ENCODE peak calls at places on chromosome 3, in five cellular contexts. I is islet precursor cell; D is GM12865; F is activated naive CD8-positive, alpha-beta T cell treated with anti-CD3 and anti-CD28 coated beads for 36 hours; A is NCI-H1092 treated with DMSO at 0.1 percent for 48 hours. C is an unnamed sample.

GRCh38 chr3:13301295-13301987 is 118.7 kb downstream of the NUP210 start:
- DNase-seq in I (peak; percentile 91), D (peak; percentile 41), F (no peak), A (no peak), C (no peak)

GRCh38 chr3:102332934-102333333 is 101.9 kb upstream of the ZPLD1 start:
- DNase-seq in I (no peak), D (no peak), F (no peak), A (no peak), C (no peak)

GRCh38 chr3:109643590-109643989 is 306.2 kb upstream of the DPPA4 start:
- DNase-seq in I (peak; percentile 71), D (no peak), F (no peak), A (no peak), C (no peak)

GRCh38 chr3:143507735-143508580 is 340.3 kb downstream of the SLC9A9 start:
- DNase-seq in I (no peak), D (no peak), F (no peak), A (no peak), C (no peak)

GRCh38 chr3:138942271-138942670 is 4.7 kb downstream of the FOXL2 start:
- DNase-seq in I (no peak), D (no peak), F (no peak), A (no peak), C (no peak)

GRCh38 chr3:101379695-101380376 is 59.5 kb upstream of the IMPG2 start:
- DNase-seq in I (no peak), D (peak; percentile 81), F (no peak), A (no peak), C (peak; percentile 50)

GRCh38 chr3:156675744-156676466 is 1.5 kb downstream of the TIPARP start:
- DNase-seq in I (peak; percentile 54), D (peak; percentile 43), F (peak; percentile 30), A (peak; percentile 45), C (no peak)

GRCh38 chr3:52054689-52055511 is 1.5 kb downstream of the DUSP7 start:
- DNase-seq in I (no peak), D (no peak), F (peak; percentile 31), A (no peak), C (no peak)

GRCh38 chr3:138646527-138646926 is 38.0 kb downstream of the FAIM start:
- DNase-seq in I (no peak), D (no peak), F (no peak), A (no peak), C (no peak)

GRCh38 chr3:188469228-188469885 is 315.4 kb downstream of the LPP start:
- DNase-seq in I (no peak), D (no peak), F (no peak), A (no peak), C (no peak)

GRCh38 chr3:144502398-144502797 is 530.8 kb downstream of the DIPK2A start:
- DNase-seq in I (peak; percentile 58), D (no peak), F (no peak), A (no peak), C (no peak)

GRCh38 chr3:11373235-11373634 is 101.0 kb downstream of the ATG7 start:
- DNase-seq in I (no peak), D (peak; percentile 42), F (no peak), A (no peak), C (no peak)

GRCh38 chr3:127539366-127540060 is 51.0 kb downstream of the TPRA1 start:
- DNase-seq in I (no peak), D (no peak), F (no peak), A (no peak), C (no peak)

GRCh38 chr3:176950743-176951142 is 246.5 kb downstream of the TBL1XR1 start:
- DNase-seq in I (no peak), D (no peak), F (no peak), A (no peak), C (no peak)

GRCh38 chr3:28134198-28134597 is 107.2 kb upstream of the CMC1 start:
- DNase-seq in I (no peak), D (no peak), F (no peak), A (no peak), C (no peak)

GRCh38 chr3:39808467-39809180 is 785 bp upstream of the MYRIP start:
- DNase-seq in I (peak; percentile 70), D (no peak), F (no peak), A (peak; percentile 32), C (no peak)

GRCh38 chr3:46959169-46959515 is 17.4 kb downstream of the CCDC12 start:
- DNase-seq in I (no peak), D (no peak), F (peak; percentile 54), A (no peak), C (no peak)

GRCh38 chr3:60893946-60894345 is 357.3 kb downstream of the FHIT start:
- DNase-seq in I (no peak), D (no peak), F (no peak), A (no peak), C (no peak)

GRCh38 chr3:124504332-124505059 is 225.8 kb upstream of the UMPS start:
- DNase-seq in I (no peak), D (no peak), F (no peak), A (peak; percentile 57), C (no peak)